ENCODE peak calls at places on chromosomes 2 and 18, in five cellular contexts. One of them, this sample, is unnamed.

GRCh38 chr2:19989681-19990415 is at the start of gene WDR35:
- DNase-seq in fibroblast of the conjunctiva: peak; percentile 76
- DNase-seq in stimulated activated CD8-positive, alpha-beta memory T cell treated with anti-CD3 and anti-CD28 coated beads, Interleukin-12 subunit alpha, Interleukin-12 subunit beta, amount 100 ng/mL, for 4 hours: peak; percentile 86
- DNase-seq in aorta: peak; percentile 94
- DNase-seq in heart left ventricle: peak; percentile 95
- DNase-seq in this sample: peak; percentile 90

GRCh38 chr2:109690822-109691541 is 76.8 kb downstream of the SOWAHC start:
- DNase-seq in stimulated activated CD8-positive, alpha-beta memory T cell treated with anti-CD3 and anti-CD28 coated beads, Interleukin-12 subunit alpha, Interleukin-12 subunit beta, amount 100 ng/mL, for 4 hours: no peak
- DNase-seq in fibroblast of the conjunctiva: no peak
- DNase-seq in heart left ventricle: no peak
- DNase-seq in aorta: peak; percentile 83
- DNase-seq in this sample: peak; percentile 43

GRCh38 chr18:44895176-44895798 is 214.6 kb downstream of the SETBP1 start:
- DNase-seq in heart left ventricle: no peak
- DNase-seq in stimulated activated CD8-positive, alpha-beta memory T cell treated with anti-CD3 and anti-CD28 coated beads, Interleukin-12 subunit alpha, Interleukin-12 subunit beta, amount 100 ng/mL, for 4 hours: no peak
- DNase-seq in aorta: peak; percentile 58
- DNase-seq in fibroblast of the conjunctiva: peak; percentile 43
- DNase-seq in this sample: peak; percentile 29

GRCh38 chr2:105582952-105583660 is 161.6 kb upstream of the NCK2 start:
- DNase-seq in heart left ventricle: no peak
- DNase-seq in fibroblast of the conjunctiva: no peak
- DNase-seq in aorta: no peak
- DNase-seq in stimulated activated CD8-positive, alpha-beta memory T cell treated with anti-CD3 and anti-CD28 coated beads, Interleukin-12 subunit alpha, Interleukin-12 subunit beta, amount 100 ng/mL, for 4 hours: no peak
- DNase-seq in this sample: peak; percentile 46

GRCh38 chr2:135055182-135055786 is 3.2 kb downstream of the RAB3GAP1 start:
- DNase-seq in stimulated activated CD8-positive, alpha-beta memory T cell treated with anti-CD3 and anti-CD28 coated beads, Interleukin-12 subunit alpha, Interleukin-12 subunit beta, amount 100 ng/mL, for 4 hours: no peak
- DNase-seq in heart left ventricle: no peak
- DNase-seq in fibroblast of the conjunctiva: peak; percentile 20
- DNase-seq in aorta: peak; percentile 51
- DNase-seq in this sample: no peak

GRCh38 chr2:147511491-147511948 is 333.3 kb upstream of the ACVR2A start:
- DNase-seq in aorta: peak; percentile 67
- DNase-seq in fibroblast of the conjunctiva: peak; percentile 16
- DNase-seq in stimulated activated CD8-positive, alpha-beta memory T cell treated with anti-CD3 and anti-CD28 coated beads, Interleukin-12 subunit alpha, Interleukin-12 subunit beta, amount 100 ng/mL, for 4 hours: no peak
- DNase-seq in heart left ventricle: peak; percentile 64
- DNase-seq in this sample: no peak

GRCh38 chr2:79189465-79189864 is 29.9 kb upstream of the REG3A start:
- DNase-seq in aorta: no peak
- DNase-seq in fibroblast of the conjunctiva: no peak
- DNase-seq in heart left ventricle: no peak
- DNase-seq in stimulated activated CD8-positive, alpha-beta memory T cell treated with anti-CD3 and anti-CD28 coated beads, Interleukin-12 subunit alpha, Interleukin-12 subunit beta, amount 100 ng/mL, for 4 hours: no peak
- DNase-seq in this sample: no peak

GRCh38 chr2:1867141-1867540 is 122.8 kb upstream of the PXDN start:
- DNase-seq in aorta: no peak
- DNase-seq in heart left ventricle: no peak
- DNase-seq in stimulated activated CD8-positive, alpha-beta memory T cell treated with anti-CD3 and anti-CD28 coated beads, Interleukin-12 subunit alpha, Interleukin-12 subunit beta, amount 100 ng/mL, for 4 hours: no peak
- DNase-seq in fibroblast of the conjunctiva: no peak
- DNase-seq in this sample: no peak

GRCh38 chr2:50491541-50492114 is 540.3 kb downstream of the NRXN1 start:
- DNase-seq in fibroblast of the conjunctiva: peak; percentile 12
- DNase-seq in stimulated activated CD8-positive, alpha-beta memory T cell treated with anti-CD3 and anti-CD28 coated beads, Interleukin-12 subunit alpha, Interleukin-12 subunit beta, amount 100 ng/mL, for 4 hours: no peak
- DNase-seq in aorta: no peak
- DNase-seq in heart left ventricle: no peak
- DNase-seq in this sample: peak; percentile 11

GRCh38 chr2:214575030-214575949 is 164.4 kb downstream of the VWC2L start:
- DNase-seq in heart left ventricle: no peak
- DNase-seq in fibroblast of the conjunctiva: no peak
- DNase-seq in stimulated activated CD8-positive, alpha-beta memory T cell treated with anti-CD3 and anti-CD28 coated beads, Interleukin-12 subunit alpha, Interleukin-12 subunit beta, amount 100 ng/mL, for 4 hours: no peak
- DNase-seq in aorta: no peak
- DNase-seq in this sample: no peak

This sample was measured in HuH-7.